ENCODE peak calls at places on chromosome 1, in eight cellular contexts. C is type B pancreatic cell, G is lower lobe of right lung, U is kidney epithelial cell, P is heart right ventricle, K is GM10248, X is A549, Z is epithelial cell of esophagus. L is an unnamed sample.

GRCh38 chr1:72166426-72166825 is 115.9 kb downstream of the NEGR1 start:
- DNase-seq in U (no peak), P (no peak), G (no peak), Z (no peak), K (no peak), C (no peak), X (no peak), L (no peak)

GRCh38 chr1:65812065-65812464 is 19.4 kb downstream of the PDE4B start:
- DNase-seq in X (no peak), K (peak; percentile 73), P (peak; percentile 28), C (no peak), Z (peak; percentile 57), U (peak; percentile 35), G (no peak), L (no peak)

GRCh38 chr1:14894811-14895524 is 258.6 kb upstream of the TMEM51 start:
- DNase-seq in U (no peak), G (no peak), X (no peak), K (no peak), C (no peak), Z (peak; percentile 32), P (no peak), L (no peak)

GRCh38 chr1:50517488-50517887 is 94.2 kb upstream of the DMRTA2 start:
- DNase-seq in P (no peak), K (no peak), Z (no peak), C (no peak), G (no peak), U (no peak), X (no peak), L (no peak)

GRCh38 chr1:85599076-85599491 is 18.5 kb downstream of the CCN1 start:
- DNase-seq in X (no peak), K (no peak), Z (no peak), U (no peak), C (no peak), G (no peak), P (no peak), L (peak; percentile 33)

GRCh38 chr1:42211224-42211623 is 46.7 kb upstream of the GUCA2A start:
- DNase-seq in C (no peak), G (no peak), Z (peak; percentile 54), K (no peak), P (no peak), X (no peak), U (no peak), L (no peak)

GRCh38 chr1:114154963-114155322 is 1.3 kb upstream of the SYT6 start:
- DNase-seq in X (no peak), C (no peak), P (no peak), K (no peak), Z (peak; percentile 49), G (no peak), U (no peak), L (no peak)

GRCh38 chr1:117679868-117680267 is 74.0 kb downstream of the TENT5C start:
- DNase-seq in C (no peak), K (no peak), P (no peak), X (no peak), G (no peak), Z (no peak), U (no peak), L (no peak)

GRCh38 chr1:9652379-9653194 is 1.1 kb downstream of the PIK3CD start:
- DNase-seq in U (no peak), Z (no peak), X (no peak), G (peak; percentile 70), K (peak; percentile 61), P (no peak), C (no peak), L (no peak)

GRCh38 chr1:174974711-174975111 is 25.0 kb upstream of the CACYBP start:
- DNase-seq in G (no peak), C (no peak), Z (no peak), K (no peak), X (no peak), U (no peak), P (peak; percentile 16), L (no peak)

GRCh38 chr1:108209456-108210108 is 9.4 kb upstream of the SLC25A24 start:
- DNase-seq in U (no peak), Z (no peak), K (no peak), C (no peak), X (no peak), G (no peak), P (no peak), L (no peak)

GRCh38 chr1:222697858-222698257 is 14.4 kb downstream of the AIDA start:
- DNase-seq in P (no peak), X (no peak), U (no peak), G (no peak), Z (no peak), C (no peak), K (no peak), L (no peak)

GRCh38 chr1:179021873-179022272 is 3.8 kb upstream of the FAM20B start:
- DNase-seq in C (no peak), Z (peak; percentile 15), U (no peak), X (peak; percentile 21), P (no peak), K (no peak), G (peak; percentile 54), L (peak; percentile 18)

GRCh38 chr1:222786107-222786506 is 28.7 kb upstream of the DISP1 start:
- DNase-seq in U (no peak), X (no peak), Z (peak; percentile 55), C (no peak), K (no peak), P (no peak), G (no peak), L (peak; percentile 26)

GRCh38 chr1:97145321-97145956 is 423.9 kb downstream of the PTBP2 start:
- DNase-seq in Z (no peak), X (no peak), K (no peak), U (no peak), C (no peak), P (no peak), G (no peak), L (no peak)

GRCh38 chr1:230760360-230760827 is 13.2 kb downstream of the CAPN9 start:
- DNase-seq in Z (no peak), U (no peak), K (no peak), C (no peak), P (no peak), X (no peak), G (no peak), L (no peak)
- TF ChIP-seq CTCF in Z (no peak), U (no peak), K (no peak), C (no peak), P (no peak), X (no peak), G (no peak), L (no peak)

GRCh38 chr1:58903450-58904298 is 119.8 kb upstream of the JUN start:
- DNase-seq in G (peak; percentile 96), X (peak; percentile 56), K (peak; percentile 87), P (peak; percentile 95), C (peak; percentile 80), U (no peak), Z (peak; percentile 84), L (peak; percentile 94)
- TF ChIP-seq CTCF in G (no peak), X (no peak), K (no peak), P (peak; percentile 7), C (no peak), U (no peak), Z (no peak), L (no peak)

GRCh38 chr1:1430114-1430982 is 5.1 kb upstream of the VWA1 start:
- DNase-seq in P (peak; percentile 85), X (no peak), Z (no peak), C (peak; percentile 72), G (peak; percentile 78), U (no peak), K (no peak), L (peak; percentile 79)
- TF ChIP-seq CTCF in P (peak; percentile 21), X (no peak), Z (peak; percentile 22), C (peak; percentile 59), G (peak; percentile 24), U (no peak), K (no peak), L (no peak)

GRCh38 chr1:17978016-17978415 is 129.6 kb upstream of the IGSF21 start:
- DNase-seq in X (no peak), K (no peak), U (no peak), Z (no peak), P (no peak), G (no peak), C (no peak), L (no peak)

GRCh38 chr1:17973694-17974093 is 133.9 kb upstream of the IGSF21 start:
- DNase-seq in G (no peak), X (no peak), C (no peak), K (no peak), Z (no peak), P (no peak), U (no peak), L (no peak)

GRCh38 chr1:17982197-17982596 is 125.4 kb upstream of the IGSF21 start:
- DNase-seq in C (no peak), K (no peak), Z (no peak), U (no peak), X (no peak), G (no peak), P (no peak), L (no peak)

GRCh38 chr1:17979815-17980214 is 127.8 kb upstream of the IGSF21 start:
- DNase-seq in Z (no peak), X (no peak), G (no peak), P (no peak), C (no peak), K (no peak), U (no peak), L (no peak)

DNA sequence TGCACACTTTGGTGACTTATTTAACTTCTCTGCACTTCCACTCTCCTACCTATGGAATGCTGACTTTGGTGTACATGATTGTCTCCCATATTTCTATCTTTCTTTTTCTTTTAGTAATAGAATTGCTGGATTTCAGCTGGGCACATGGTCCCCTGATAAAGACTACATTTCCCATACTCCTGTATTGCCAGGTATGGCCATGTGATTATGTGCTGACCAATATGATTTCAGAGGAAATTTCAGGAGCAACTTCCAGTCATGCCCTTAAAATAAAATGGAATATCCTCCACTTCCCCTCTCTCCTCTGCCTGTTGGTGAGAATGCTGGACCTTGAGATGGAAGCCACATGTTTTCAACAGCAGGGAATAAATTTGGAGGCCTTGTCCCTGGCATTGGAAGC is 130.8 kb upstream of the IGSF21 start:
- DNase-seq in G (no peak), Z (no peak), K (no peak), P (no peak), U (no peak), C (no peak), X (no peak), L (no peak)
- TF ChIP-seq CTCF in G (no peak), Z (no peak), K (no peak), P (no peak), U (no peak), C (no peak), X (no peak), L (no peak)

GRCh38 chr1:55206210-55206609 is 9.0 kb downstream of the USP24 start:
- DNase-seq in X (no peak), G (no peak), P (no peak), K (no peak), C (no peak), Z (no peak), U (no peak), L (no peak)

GRCh38 chr1:55210990-55211389 is 4.2 kb downstream of the USP24 start:
- DNase-seq in C (no peak), P (no peak), Z (no peak), X (no peak), K (no peak), U (no peak), G (no peak), L (peak; percentile 8)

GRCh38 chr1:55211456-55211855 is 3.7 kb downstream of the USP24 start:
- DNase-seq in X (no peak), G (no peak), K (no peak), Z (no peak), U (no peak), C (no peak), P (no peak), L (no peak)

GRCh38 chr1:55211909-55212308 is 3.3 kb downstream of the USP24 start:
- DNase-seq in C (no peak), X (no peak), Z (no peak), P (no peak), U (no peak), K (peak; percentile 44), G (no peak), L (no peak)

GRCh38 chr1:55209247-55209646 is 5.9 kb downstream of the USP24 start:
- DNase-seq in X (no peak), Z (no peak), P (no peak), C (no peak), K (peak; percentile 29), U (no peak), G (no peak), L (no peak)
- TF ChIP-seq CTCF in X (no peak), Z (no peak), P (no peak), C (peak; percentile 45), K (no peak), U (no peak), G (no peak), L (no peak)